ENCODE peak calls at places on chromosomes 4 and X, in eight cellular contexts. One of them, this sample, is unnamed.

GRCh38 chr4:24924309-24924781 is 11.5 kb upstream of the CCDC149 start:
- DNase-seq in MM.1S: no peak
- DNase-seq in ascending aorta: no peak
- DNase-seq in CD4-positive, alpha-beta T cell: no peak
- DNase-seq in PC-3: no peak
- DNase-seq in stomach: no peak
- DNase-seq in esophagus squamous epithelium: no peak
- DNase-seq in brain microvascular endothelial cell: peak
- DNase-seq in this sample: no peak

GRCh38 chrX:65932173-65933084 is 107.5 kb downstream of the VSIG4 start:
- DNase-seq in MM.1S: no peak
- DNase-seq in ascending aorta: no peak
- DNase-seq in CD4-positive, alpha-beta T cell: no peak
- DNase-seq in PC-3: peak
- DNase-seq in stomach: no peak
- DNase-seq in esophagus squamous epithelium: no peak
- DNase-seq in brain microvascular endothelial cell: no peak
- DNase-seq in this sample: no peak

GRCh38 chr4:77148081-77148480 is 8.9 kb upstream of the CCNG2 start:
- DNase-seq in MM.1S: no peak
- DNase-seq in ascending aorta: no peak
- DNase-seq in CD4-positive, alpha-beta T cell: no peak
- DNase-seq in PC-3: no peak
- DNase-seq in stomach: no peak
- DNase-seq in esophagus squamous epithelium: no peak
- DNase-seq in brain microvascular endothelial cell: no peak
- DNase-seq in this sample: no peak

GRCh38 chrX:9897761-9898161 is 69.4 kb upstream of the CLDN34 start:
- DNase-seq in MM.1S: no peak
- DNase-seq in ascending aorta: no peak
- DNase-seq in CD4-positive, alpha-beta T cell: no peak
- DNase-seq in PC-3: no peak
- DNase-seq in stomach: peak
- DNase-seq in esophagus squamous epithelium: no peak
- DNase-seq in brain microvascular endothelial cell: peak
- DNase-seq in this sample: no peak

GRCh38 chrX:149198980-149199732 is 305.9 kb downstream of the IDS start:
- DNase-seq in MM.1S: no peak
- DNase-seq in ascending aorta: no peak
- DNase-seq in CD4-positive, alpha-beta T cell: no peak
- DNase-seq in PC-3: no peak
- DNase-seq in stomach: no peak
- DNase-seq in esophagus squamous epithelium: no peak
- DNase-seq in brain microvascular endothelial cell: no peak
- DNase-seq in this sample: no peak

GRCh38 chrX:2546496-2546895 is 45.7 kb upstream of the DHRSX start:
- DNase-seq in MM.1S: no peak
- DNase-seq in ascending aorta: no peak
- DNase-seq in CD4-positive, alpha-beta T cell: no peak
- DNase-seq in PC-3: no peak
- DNase-seq in stomach: no peak
- DNase-seq in esophagus squamous epithelium: no peak
- DNase-seq in brain microvascular endothelial cell: no peak
- DNase-seq in this sample: no peak

GRCh38 chr4:139633195-139633594 is 32.4 kb upstream of the MGST2 start:
- DNase-seq in MM.1S: no peak
- DNase-seq in ascending aorta: no peak
- DNase-seq in CD4-positive, alpha-beta T cell: no peak
- DNase-seq in PC-3: peak
- DNase-seq in stomach: no peak
- DNase-seq in esophagus squamous epithelium: no peak
- DNase-seq in brain microvascular endothelial cell: no peak
- DNase-seq in this sample: no peak

GRCh38 chr4:62070291-62070852 is 870.2 kb downstream of the ADGRL3 start:
- DNase-seq in MM.1S: no peak
- DNase-seq in ascending aorta: no peak
- DNase-seq in CD4-positive, alpha-beta T cell: no peak
- DNase-seq in PC-3: peak
- DNase-seq in stomach: no peak
- DNase-seq in esophagus squamous epithelium: no peak
- DNase-seq in brain microvascular endothelial cell: no peak
- DNase-seq in this sample: no peak

GRCh38 chr4:60718874-60719273 is 481.3 kb upstream of the ADGRL3 start:
- DNase-seq in MM.1S: no peak
- DNase-seq in ascending aorta: no peak
- DNase-seq in CD4-positive, alpha-beta T cell: no peak
- DNase-seq in PC-3: no peak
- DNase-seq in stomach: no peak
- DNase-seq in esophagus squamous epithelium: no peak
- DNase-seq in brain microvascular endothelial cell: no peak
- DNase-seq in this sample: no peak

GRCh38 chrX:26649534-26649933 is 433.6 kb downstream of the MAGEB5 start:
- DNase-seq in MM.1S: peak
- DNase-seq in ascending aorta: no peak
- DNase-seq in CD4-positive, alpha-beta T cell: no peak
- DNase-seq in PC-3: peak
- DNase-seq in stomach: no peak
- DNase-seq in esophagus squamous epithelium: no peak
- DNase-seq in brain microvascular endothelial cell: peak
- DNase-seq in this sample: no peak

GRCh38 chrX:150361070-150361776 is 1.9 kb upstream of the MAMLD1 start:
- DNase-seq in MM.1S: no peak
- DNase-seq in ascending aorta: no peak
- DNase-seq in CD4-positive, alpha-beta T cell: no peak
- DNase-seq in PC-3: peak
- DNase-seq in stomach: no peak
- DNase-seq in esophagus squamous epithelium: no peak
- DNase-seq in brain microvascular endothelial cell: no peak
- DNase-seq in this sample: no peak

GRCh38 chr4:17272154-17272553 is 239.7 kb downstream of the QDPR start:
- DNase-seq in MM.1S: no peak
- DNase-seq in ascending aorta: no peak
- DNase-seq in CD4-positive, alpha-beta T cell: no peak
- DNase-seq in PC-3: no peak
- DNase-seq in stomach: no peak
- DNase-seq in esophagus squamous epithelium: no peak
- DNase-seq in brain microvascular endothelial cell: peak
- DNase-seq in this sample: no peak

GRCh38 chr4:37101686-37102085 is 142.9 kb upstream of the NWD2 start:
- DNase-seq in MM.1S: no peak
- DNase-seq in ascending aorta: no peak
- DNase-seq in CD4-positive, alpha-beta T cell: no peak
- DNase-seq in PC-3: no peak
- DNase-seq in stomach: no peak
- DNase-seq in esophagus squamous epithelium: no peak
- DNase-seq in brain microvascular endothelial cell: no peak
- DNase-seq in this sample: no peak
- H3K27ac ChIP-seq in MM.1S: no peak
- H3K27ac ChIP-seq in ascending aorta: no peak
- H3K27ac ChIP-seq in CD4-positive, alpha-beta T cell: no peak
- H3K27ac ChIP-seq in PC-3: no peak
- H3K27ac ChIP-seq in stomach: no peak
- H3K27ac ChIP-seq in esophagus squamous epithelium: no peak
- H3K27ac ChIP-seq in brain microvascular endothelial cell: no peak
- H3K27ac ChIP-seq in this sample: no peak

GRCh38 chr4:125388653-125389052 is 73.9 kb downstream of the FAT4 start:
- DNase-seq in MM.1S: no peak
- DNase-seq in ascending aorta: no peak
- DNase-seq in CD4-positive, alpha-beta T cell: no peak
- DNase-seq in PC-3: peak
- DNase-seq in stomach: no peak
- DNase-seq in esophagus squamous epithelium: no peak
- DNase-seq in brain microvascular endothelial cell: peak
- DNase-seq in this sample: no peak
- H3K27ac ChIP-seq in MM.1S: no peak
- H3K27ac ChIP-seq in ascending aorta: peak
- H3K27ac ChIP-seq in CD4-positive, alpha-beta T cell: no peak
- H3K27ac ChIP-seq in PC-3: no peak
- H3K27ac ChIP-seq in stomach: peak
- H3K27ac ChIP-seq in esophagus squamous epithelium: peak
- H3K27ac ChIP-seq in brain microvascular endothelial cell: peak
- H3K27ac ChIP-seq in this sample: peak

DNA sequence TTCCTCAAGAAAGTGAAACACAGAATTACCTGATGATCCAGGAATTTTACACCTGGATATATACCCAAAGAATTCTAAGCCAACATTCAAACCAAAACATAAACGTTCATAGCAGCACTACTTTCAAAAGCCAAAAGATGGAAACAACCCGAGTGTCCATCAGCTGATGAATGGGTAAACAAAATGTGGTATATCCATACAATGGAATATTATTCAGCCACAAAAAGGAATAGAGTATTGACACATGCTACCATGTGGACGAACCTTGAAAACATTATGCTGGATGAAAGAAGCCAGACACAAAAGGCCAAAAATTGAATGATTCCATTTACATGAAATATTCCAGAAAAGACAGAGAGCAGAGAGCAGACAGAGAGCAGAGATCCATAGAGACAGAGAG is 52.0 kb downstream of the IRF2 start:
- DNase-seq in MM.1S: no peak
- DNase-seq in ascending aorta: no peak
- DNase-seq in CD4-positive, alpha-beta T cell: no peak
- DNase-seq in PC-3: no peak
- DNase-seq in stomach: no peak
- DNase-seq in esophagus squamous epithelium: no peak
- DNase-seq in brain microvascular endothelial cell: no peak
- DNase-seq in this sample: no peak
- H3K27ac ChIP-seq in MM.1S: peak
- H3K27ac ChIP-seq in ascending aorta: no peak
- H3K27ac ChIP-seq in CD4-positive, alpha-beta T cell: no peak
- H3K27ac ChIP-seq in PC-3: no peak
- H3K27ac ChIP-seq in stomach: no peak
- H3K27ac ChIP-seq in esophagus squamous epithelium: no peak
- H3K27ac ChIP-seq in brain microvascular endothelial cell: no peak
- H3K27ac ChIP-seq in this sample: no peak

GRCh38 chr4:40201898-40202297 is 5.1 kb downstream of the RHOH start:
- DNase-seq in MM.1S: no peak
- DNase-seq in ascending aorta: no peak
- DNase-seq in CD4-positive, alpha-beta T cell: no peak
- DNase-seq in PC-3: no peak
- DNase-seq in stomach: no peak
- DNase-seq in esophagus squamous epithelium: no peak
- DNase-seq in brain microvascular endothelial cell: no peak
- DNase-seq in this sample: no peak
- H3K27ac ChIP-seq in MM.1S: peak
- H3K27ac ChIP-seq in ascending aorta: no peak
- H3K27ac ChIP-seq in CD4-positive, alpha-beta T cell: peak
- H3K27ac ChIP-seq in PC-3: no peak
- H3K27ac ChIP-seq in stomach: peak
- H3K27ac ChIP-seq in esophagus squamous epithelium: peak
- H3K27ac ChIP-seq in brain microvascular endothelial cell: no peak
- H3K27ac ChIP-seq in this sample: no peak

DNA sequence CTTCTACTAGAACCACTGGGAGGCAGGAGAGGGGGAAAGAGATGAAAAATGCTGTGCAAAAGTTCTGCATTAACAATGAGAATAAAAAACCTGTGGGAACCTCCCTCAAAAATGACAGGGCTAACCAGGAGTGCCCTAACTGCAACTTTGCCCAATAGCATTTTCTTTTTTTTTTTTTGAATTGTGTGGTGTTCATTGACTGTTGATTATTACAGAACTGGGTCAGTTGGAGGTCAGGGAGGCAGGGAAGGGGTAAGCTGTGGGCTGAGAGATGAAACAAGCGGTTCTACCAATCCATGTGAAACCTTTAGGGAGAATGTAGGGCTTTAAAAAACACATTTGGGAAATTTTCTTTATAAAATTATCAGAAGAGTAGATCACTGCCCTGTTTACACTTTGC is 157.7 kb downstream of the SPRY1 start:
- DNase-seq in MM.1S: no peak
- DNase-seq in ascending aorta: no peak
- DNase-seq in CD4-positive, alpha-beta T cell: no peak
- DNase-seq in PC-3: no peak
- DNase-seq in stomach: no peak
- DNase-seq in esophagus squamous epithelium: no peak
- DNase-seq in brain microvascular endothelial cell: no peak
- DNase-seq in this sample: no peak
- H3K27ac ChIP-seq in MM.1S: no peak
- H3K27ac ChIP-seq in ascending aorta: peak
- H3K27ac ChIP-seq in CD4-positive, alpha-beta T cell: no peak
- H3K27ac ChIP-seq in PC-3: no peak
- H3K27ac ChIP-seq in stomach: peak
- H3K27ac ChIP-seq in esophagus squamous epithelium: no peak
- H3K27ac ChIP-seq in brain microvascular endothelial cell: no peak
- H3K27ac ChIP-seq in this sample: no peak

DNA sequence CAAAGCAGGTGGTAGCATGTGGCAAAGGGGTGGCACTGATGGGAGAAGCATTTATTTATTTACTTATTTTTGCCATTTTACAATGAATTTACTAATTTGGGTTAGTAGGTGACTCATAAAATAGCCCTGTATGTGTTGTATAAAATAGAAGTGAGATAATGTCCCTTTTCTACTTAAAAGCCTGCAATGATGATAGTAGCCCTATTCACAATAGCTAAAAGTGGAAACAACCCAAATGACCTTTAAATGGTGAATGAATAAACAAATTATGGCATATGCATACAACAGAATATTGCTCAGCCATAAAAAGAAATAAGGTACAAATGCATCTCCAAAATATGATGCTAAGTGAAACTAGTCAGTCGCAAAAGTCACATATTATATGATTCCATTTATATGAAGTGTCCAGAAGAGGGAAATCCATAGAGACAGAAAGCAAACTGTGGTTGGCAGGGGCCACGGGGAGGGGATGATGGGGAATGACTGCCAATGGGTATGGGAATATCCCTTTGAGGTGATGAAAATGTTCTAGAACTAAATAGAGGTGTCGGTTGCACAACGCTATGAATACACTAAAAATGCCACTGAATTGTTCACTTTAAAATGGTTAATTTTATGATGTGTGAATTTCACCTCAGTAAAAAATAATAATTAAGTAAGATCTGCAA is 35.8 kb upstream of the FAM9C start:
- DNase-seq in MM.1S: no peak
- DNase-seq in ascending aorta: no peak
- DNase-seq in CD4-positive, alpha-beta T cell: no peak
- DNase-seq in PC-3: no peak
- DNase-seq in stomach: no peak
- DNase-seq in esophagus squamous epithelium: no peak
- DNase-seq in brain microvascular endothelial cell: no peak
- DNase-seq in this sample: no peak
- H3K27ac ChIP-seq in MM.1S: no peak
- H3K27ac ChIP-seq in ascending aorta: peak
- H3K27ac ChIP-seq in CD4-positive, alpha-beta T cell: peak
- H3K27ac ChIP-seq in PC-3: no peak
- H3K27ac ChIP-seq in stomach: peak
- H3K27ac ChIP-seq in esophagus squamous epithelium: no peak
- H3K27ac ChIP-seq in brain microvascular endothelial cell: no peak
- H3K27ac ChIP-seq in this sample: no peak